ENCODE peak calls at places on chromosomes 16 and 17, in five cellular contexts. B is astrocyte, K is GM23248, C is PC-3, X is GM23338. G is an unnamed sample.

GRCh38 chr17:18280766-18281165 is 20.3 kb downstream of the MIEF2 start:
- DNase-seq in B (no peak), K (peak; percentile 38), C (no peak), X (no peak), G (no peak)

GRCh38 chr17:77884967-77885641 is 73.4 kb upstream of the TNRC6C start:
- DNase-seq in B (no peak), K (no peak), C (no peak), X (no peak), G (no peak)

GRCh38 chr17:78716814-78717393 is 65.2 kb downstream of the CYTH1 start:
- DNase-seq in B (no peak), K (peak; percentile 78), C (peak; percentile 59), X (peak; percentile 36), G (no peak)

GRCh38 chr17:49204521-49204920 is 5.9 kb downstream of the GNGT2 start:
- DNase-seq in B (no peak), K (peak; percentile 22), C (no peak), X (no peak), G (no peak)

GRCh38 chr16:20859699-20860098 is 40.5 kb downstream of the DCUN1D3 start:
- DNase-seq in B (no peak), K (no peak), C (no peak), X (no peak), G (no peak)

GRCh38 chr16:10741844-10742243 is 1.8 kb upstream of the NUBP1 start:
- DNase-seq in B (peak; percentile 14), K (no peak), C (no peak), X (no peak), G (no peak)

GRCh38 chr17:5706835-5707234 is 122.5 kb upstream of the NLRP1 start:
- DNase-seq in B (peak; percentile 16), K (peak; percentile 74), C (peak; percentile 58), X (peak; percentile 92), G (no peak)

GRCh38 chr17:74282587-74283370 is 8.7 kb downstream of the DNAI2 start:
- DNase-seq in B (peak; percentile 77), K (no peak), C (peak; percentile 77), X (no peak), G (no peak)

GRCh38 chr17:21375757-21376584 is at the start of gene KCNJ12:
- DNase-seq in B (no peak), K (peak; percentile 52), C (peak; percentile 50), X (peak; percentile 82), G (no peak)

GRCh38 chr17:80859004-80859941 is 132.4 kb upstream of the CHMP6 start:
- DNase-seq in B (peak; percentile 88), K (peak; percentile 92), C (peak; percentile 87), X (peak; percentile 44), G (no peak)

GRCh38 chr17:36599546-36600250 is 1.7 kb upstream of the MRM1 start:
- DNase-seq in B (no peak), K (no peak), C (no peak), X (no peak), G (no peak)

GRCh38 chr16:3528406-3528805 is 27.6 kb downstream of the CLUAP1 start:
- DNase-seq in B (no peak), K (no peak), C (no peak), X (no peak), G (no peak)

GRCh38 chr16:48538746-48539484 is 71.1 kb downstream of the N4BP1 start:
- DNase-seq in B (no peak), K (no peak), C (no peak), X (peak; percentile 45), G (no peak)

GRCh38 chr17:49928826-49929475 is 40.0 kb upstream of the DLX4 start:
- DNase-seq in B (peak; percentile 28), K (peak; percentile 34), C (peak; percentile 54), X (no peak), G (no peak)

GRCh38 chr17:64418506-64419339 is 28.1 kb upstream of the PECAM1 start:
- DNase-seq in B (peak; percentile 36), K (peak; percentile 81), C (peak; percentile 87), X (peak; percentile 76), G (no peak)

GRCh38 chr16:86664518-86665318 is 86.4 kb downstream of the FOXL1 start:
- DNase-seq in B (peak; percentile 97), K (peak; percentile 96), C (peak; percentile 91), X (no peak), G (peak; percentile 42)

GRCh38 chr17:72063756-72064461 is 56.9 kb upstream of the SOX9 start:
- DNase-seq in B (no peak), K (no peak), C (peak; percentile 50), X (no peak), G (no peak)

GRCh38 chr16:14109077-14109775 is 38.1 kb downstream of the MRTFB start:
- DNase-seq in B (no peak), K (no peak), C (no peak), X (no peak), G (no peak)

GRCh38 chr17:44909681-44910144 is 5.6 kb downstream of the GFAP start:
- DNase-seq in B (peak; percentile 74), K (peak; percentile 74), C (peak; percentile 88), X (no peak), G (no peak)

GRCh38 chr17:30291571-30292489 is at the start of gene BLMH:
- DNase-seq in B (peak; percentile 67), K (peak; percentile 90), C (peak; percentile 70), X (peak; percentile 89), G (peak; percentile 52)

GRCh38 chr17:69501591-69502468 is 87.3 kb downstream of the MAP2K6 start:
- DNase-seq in B (peak; percentile 78), K (peak; percentile 68), C (peak; percentile 24), X (peak; percentile 63), G (no peak)

GRCh38 chr17:51741447-51741846 is 417.1 kb downstream of the CA10 start:
- DNase-seq in B (no peak), K (no peak), C (peak; percentile 63), X (no peak), G (no peak)

GRCh38 chr17:48997827-48998556 is 807 bp downstream of the IGF2BP1 start:
- DNase-seq in B (no peak), K (no peak), C (no peak), X (peak; percentile 38), G (no peak)

GRCh38 chr16:61295311-61295710 is 740.9 kb downstream of the CDH8 start:
- DNase-seq in B (no peak), K (peak; percentile 1), C (peak; percentile 3), X (no peak), G (no peak)

GRCh38 chr16:58931436-58931835 is 197.3 kb upstream of the GOT2 start:
- DNase-seq in B (no peak), K (no peak), C (no peak), X (no peak), G (no peak)

GRCh38 chr17:50629902-50630301 is 4.8 kb upstream of the ABCC3 start:
- DNase-seq in B (no peak), K (no peak), C (no peak), X (no peak), G (no peak)

GRCh38 chr17:4072487-4073157 is 70.2 kb downstream of the ZZEF1 start:
- DNase-seq in B (peak; percentile 69), K (peak; percentile 50), C (peak; percentile 73), X (no peak), G (peak; percentile 70)

GRCh38 chr16:65415460-65415859 is 293.6 kb upstream of the CDH11 start:
- DNase-seq in B (peak; percentile 90), K (peak; percentile 10), C (peak; percentile 81), X (no peak), G (no peak)

GRCh38 chr17:1234455-1234854 is 35.8 kb upstream of the BHLHA9 start:
- DNase-seq in B (no peak), K (peak; percentile 35), C (no peak), X (no peak), G (no peak)

DNA sequence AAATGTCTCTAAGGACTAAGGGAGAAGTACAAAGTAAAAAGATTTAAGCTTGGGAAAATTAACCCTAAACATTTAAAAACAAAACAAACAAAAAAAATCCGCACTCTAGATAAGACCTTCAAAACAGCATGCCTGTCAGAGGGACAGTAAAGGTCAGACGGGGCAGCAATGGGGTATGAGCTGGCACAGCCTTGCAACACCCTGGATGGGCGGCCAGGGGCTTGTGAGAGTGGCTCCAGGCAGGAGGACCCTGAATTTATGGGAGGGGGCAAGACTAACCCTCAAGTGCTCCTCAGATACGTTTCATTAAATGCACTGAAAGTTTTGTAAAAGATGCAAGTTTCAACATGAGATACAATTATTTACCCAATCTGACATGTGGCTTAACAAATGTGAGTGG is 128.6 kb downstream of the ANKRD11 start:
- DNase-seq in B (no peak), K (no peak), C (no peak), X (no peak), G (no peak)
- H3K79me2 ChIP-seq in B (peaks cover 97% of the 10 kb centered on the region), K (peaks cover 100% of the 10 kb centered on the region), C (peaks cover 93% of the 10 kb centered on the region), X (peaks cover 98% of the 10 kb centered on the region), G (peaks cover 99% of the 10 kb centered on the region)

GRCh38 chr16:88777801-88778415 is 7.1 kb downstream of the PIEZO1 start:
- DNase-seq in B (no peak), K (no peak), C (no peak), X (peak; percentile 66), G (no peak)
- H2AFZ ChIP-seq in B (no peak overlapping the region), K (no peak overlapping the region), C (no peak overlapping the region), X (no peak overlapping the region), G (no peak overlapping the region)

DNA sequence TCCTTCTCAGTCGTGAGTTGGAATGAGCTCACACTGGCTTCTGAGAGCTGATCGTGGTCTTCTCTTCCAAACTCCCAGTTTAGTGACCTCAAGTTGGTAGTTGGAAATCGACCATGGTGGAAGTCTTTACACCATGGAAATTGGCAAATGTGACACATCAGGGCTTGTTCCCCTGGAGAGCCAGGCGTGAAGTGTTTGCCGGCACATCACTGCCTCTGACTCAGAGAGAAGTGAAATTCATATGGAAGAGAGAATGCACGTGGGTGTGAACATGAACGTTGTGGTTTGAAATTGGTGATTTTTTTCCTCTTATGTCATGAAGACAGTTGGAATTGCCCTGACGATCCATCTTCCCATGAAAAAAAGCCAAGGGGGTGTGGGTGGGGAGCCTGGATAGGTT is 47.4 kb downstream of the AXIN2 start:
- DNase-seq in B (peak; percentile 96), K (peak; percentile 98), C (peak; percentile 28), X (no peak), G (no peak)
- H3K4me2 ChIP-seq in B (peak overlapping the region; percentile 43), K (peak overlapping the region; percentile 40), C (no peak overlapping the region), X (no peak overlapping the region), G (no peak overlapping the region)

GRCh38 chr16:56779956-56780355 is 50.0 kb downstream of the NUP93 start:
- DNase-seq in B (no peak), K (no peak), C (no peak), X (no peak), G (no peak)
- H3K79me2 ChIP-seq in B (peaks cover 32% of the 10 kb centered on the region), K (peaks cover 35% of the 10 kb centered on the region), C (peaks cover 46% of the 10 kb centered on the region), X (peaks cover 82% of the 10 kb centered on the region), G (peaks cover 18% of the 10 kb centered on the region)